ENCODE peak calls at places on chromosomes 2 and 18, in four cellular contexts. N is HEK293T; A is effector CD8-positive, alpha-beta T cell; R is M059J. B is an unnamed sample.

GRCh38 chr18:48875942-48876511 is 74.7 kb downstream of the SMAD7 start:
- DNase-seq in R (peak), A (no peak), N (peak), B (no peak)

GRCh38 chr18:8167036-8167435 is 442.2 kb upstream of the RAB12 start:
- DNase-seq in R (peak), A (no peak), N (no peak), B (no peak)

GRCh38 chr2:130393318-130393910 is 37.6 kb downstream of the PTPN18 start:
- DNase-seq in A (no peak), R (peak), N (no peak), B (peak)

GRCh38 chr2:28755411-28755810 is 3.8 kb downstream of the PPP1CB start:
- DNase-seq in N (no peak), R (peak), A (no peak), B (no peak)

GRCh38 chr2:141506116-141506515 is 624.7 kb downstream of the LRP1B start:
- DNase-seq in N (no peak), A (no peak), R (no peak), B (no peak)

GRCh38 chr2:212842544-212843185 is 304.1 kb upstream of the ERBB4 start:
- DNase-seq in N (no peak), A (no peak), R (peak), B (peak)

GRCh38 chr2:168559187-168559586 is 103.1 kb downstream of the CERS6 start:
- DNase-seq in A (no peak), N (no peak), R (no peak), B (no peak)

GRCh38 chr2:85926931-85927527 is 38.2 kb upstream of the ST3GAL5 start:
- DNase-seq in R (no peak), A (no peak), N (no peak), B (no peak)

GRCh38 chr2:184646177-184646576 is 47.8 kb downstream of the ZNF804A start:
- DNase-seq in N (no peak), R (peak), A (no peak), B (peak)

GRCh38 chr2:240624011-240624949 is 1.0 kb upstream of the GPR35 start:
- DNase-seq in A (no peak), N (no peak), R (no peak), B (no peak)

GRCh38 chr2:142863485-142863921 is 14.0 kb upstream of the KYNU start:
- DNase-seq in A (no peak), R (peak), N (no peak), B (no peak)

GRCh38 chr18:23819005-23819404 is 129.8 kb downstream of the LAMA3 start:
- DNase-seq in N (no peak), R (no peak), A (no peak), B (no peak)

GRCh38 chr2:219254590-219255219 is 987 bp upstream of the TUBA4A start:
- DNase-seq in R (peak), A (no peak), N (no peak), B (no peak)

GRCh38 chr2:145851730-145852129 is 1331.8 kb upstream of the ZEB2 start:
- DNase-seq in N (no peak), A (no peak), R (no peak), B (no peak)

GRCh38 chr2:98903064-98903355 is 33.0 kb downstream of the CRACDL start:
- DNase-seq in R (no peak), N (no peak), A (no peak), B (no peak)

GRCh38 chr18:13254971-13255927 is 36.7 kb downstream of the LDLRAD4 start:
- DNase-seq in N (no peak), R (no peak), A (no peak), B (no peak)

GRCh38 chr2:36367497-36368353 is 12.1 kb downstream of the CRIM1 start:
- DNase-seq in A (no peak), R (peak), N (no peak), B (peak)

GRCh38 chr2:20666364-20667150 is at the start of gene GDF7:
- DNase-seq in R (peak), A (no peak), N (peak), B (no peak)

GRCh38 chr2:182980115-182980514 is 58.1 kb downstream of the NCKAP1 start:
- DNase-seq in N (peak), R (peak), A (no peak), B (peak)

GRCh38 chr2:26605195-26605968 is 35.8 kb downstream of the CIB4 start:
- DNase-seq in A (peak), N (peak), R (peak), B (peak)

GRCh38 chr18:39742015-39742466 is 2176.4 kb upstream of the CELF4 start:
- DNase-seq in N (peak), R (peak), A (no peak), B (peak)

GRCh38 chr2:54279385-54279784 is 23.4 kb upstream of the TSPYL6 start:
- DNase-seq in N (peak), R (no peak), A (no peak), B (no peak)

GRCh38 chr2:9473308-9473984 is 905 bp upstream of the IAH1 start:
- DNase-seq in R (peak), A (no peak), N (no peak), B (no peak)

GRCh38 chr2:164954954-164955701 is at the start of gene SLC38A11:
- DNase-seq in A (no peak), N (no peak), R (peak), B (no peak)

GRCh38 chr2:99481941-99482340 is 7.9 kb downstream of the REV1 start:
- DNase-seq in R (peak), A (no peak), N (peak), B (no peak)